ENCODE peak calls at places on chromosomes 5 and 9, in four cellular contexts. H is A549, B is natural killer cell, U is lower lobe of right lung. Q is an unnamed sample.

GRCh38 chr9:132712753-132713152 is 42.5 kb downstream of the GTF3C4 start:
- ATAC-seq in H (no peak), B (no peak), U (no peak), Q (no peak)

GRCh38 chr5:86807046-86807712 is 189.4 kb downstream of the COX7C start:
- ATAC-seq in B (no peak), H (no peak), U (no peak), Q (no peak)

GRCh38 chr9:113310538-113310937 is 7.4 kb upstream of the RNF183 start:
- ATAC-seq in H (no peak), U (no peak), B (no peak), Q (no peak)

GRCh38 chr5:149152317-149152746 is 11.0 kb downstream of the ABLIM3 start:
- ATAC-seq in U (peak; percentile 51), B (no peak), H (no peak), Q (no peak)

GRCh38 chr9:125151730-125152129 is 8.4 kb upstream of the SCAI start:
- ATAC-seq in U (no peak), H (no peak), B (no peak), Q (no peak)

GRCh38 chr5:153618857-153619256 is 128.4 kb downstream of the GRIA1 start:
- ATAC-seq in B (no peak), U (no peak), H (no peak), Q (no peak)

GRCh38 chr5:100424787-100425186 is 110.4 kb upstream of the FAM174A start:
- ATAC-seq in H (no peak), B (no peak), U (no peak), Q (no peak)

GRCh38 chr9:136563646-136564321 is 17.9 kb upstream of the NOTCH1 start:
- ATAC-seq in B (peak; percentile 33), U (no peak), H (no peak), Q (no peak)

GRCh38 chr9:120692901-120693573 is 21.2 kb downstream of the MEGF9 start:
- ATAC-seq in B (peak; percentile 70), H (no peak), U (peak; percentile 78), Q (peak; percentile 53)

GRCh38 chr5:32916648-32917047 is 205.5 kb downstream of the NPR3 start:
- ATAC-seq in B (no peak), U (peak; percentile 51), H (peak; percentile 78), Q (no peak)

GRCh38 chr5:159456722-159457462 is 126.6 kb upstream of the IL12B start:
- ATAC-seq in U (peak; percentile 26), H (peak; percentile 63), B (no peak), Q (no peak)

GRCh38 chr5:173858675-173859121 is 29.5 kb upstream of the CPEB4 start:
- ATAC-seq in B (no peak), H (no peak), U (no peak), Q (no peak)

GRCh38 chr9:219670-220365 is 5.2 kb downstream of the DOCK8 start:
- ATAC-seq in H (no peak), U (no peak), B (no peak), Q (no peak)

GRCh38 chr9:37921546-37922300 is 17.8 kb upstream of the SLC25A51 start:
- ATAC-seq in U (peak; percentile 48), B (no peak), H (no peak), Q (no peak)
- TF ChIP-seq CTCF in U (peak; percentile 14), B (no peak), H (no peak), Q (no peak)

GRCh38 chr5:102910240-102911226 is 155.4 kb downstream of the PAM start:
- ATAC-seq in H (peak; percentile 66), U (peak; percentile 52), B (no peak), Q (no peak)
- TF ChIP-seq CTCF in H (no peak), U (no peak), B (no peak), Q (no peak)

GRCh38 chr5:168066536-168067208 is 224.8 kb upstream of the WWC1 start:
- ATAC-seq in B (no peak), U (no peak), H (no peak), Q (no peak)
- TF ChIP-seq CTCF in B (no peak), U (no peak), H (no peak), Q (no peak)

DNA sequence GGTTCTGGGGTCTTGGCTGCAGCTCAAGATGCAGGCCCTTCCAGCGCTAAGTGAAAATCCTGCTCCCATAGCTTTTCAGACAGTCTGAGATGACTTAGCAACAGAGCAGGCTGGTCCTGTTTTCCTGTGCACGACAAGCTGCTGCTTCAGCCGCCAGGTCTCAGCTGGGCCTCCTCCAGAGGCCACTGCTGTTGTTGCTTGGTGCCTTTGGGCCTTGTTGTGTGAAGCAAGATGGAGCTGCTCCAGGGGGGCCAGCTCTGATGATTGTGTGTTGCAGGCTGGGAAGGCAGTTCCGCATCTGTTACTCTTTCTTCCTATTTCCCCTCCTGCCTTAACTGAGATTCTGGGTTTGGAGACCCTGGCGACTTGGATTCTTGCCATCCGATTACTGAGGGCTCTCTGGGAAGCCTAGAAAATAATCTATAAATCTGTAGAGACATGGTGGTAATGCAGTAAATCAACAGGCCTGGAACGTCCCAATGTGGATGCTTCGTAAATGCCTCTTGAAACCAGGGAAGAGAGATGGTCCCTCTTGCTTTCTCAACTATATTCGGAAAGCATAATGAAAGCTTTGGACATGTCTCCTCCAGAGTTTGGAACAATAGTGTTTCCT is 3.2 kb downstream of the MAP1B start:
- ATAC-seq in U (no peak), H (no peak), B (no peak), Q (no peak)
- TF ChIP-seq CTCF in U (no peak), H (no peak), B (no peak), Q (no peak)

GRCh38 chr5:132678735-132679134 is 4.9 kb downstream of the IL4 start:
- ATAC-seq in H (no peak), U (no peak), B (no peak), Q (no peak)

GRCh38 chr5:132680780-132681475 is 7.1 kb downstream of the IL4 start:
- ATAC-seq in H (no peak), B (no peak), U (no peak), Q (no peak)

GRCh38 chr5:132681476-132681831 is 7.7 kb downstream of the IL4 start:
- ATAC-seq in H (no peak), B (no peak), U (no peak), Q (no peak)

GRCh38 chr5:132679166-132679565 is 5.4 kb downstream of the IL4 start:
- ATAC-seq in U (no peak), B (no peak), H (no peak), Q (no peak)

DNA sequence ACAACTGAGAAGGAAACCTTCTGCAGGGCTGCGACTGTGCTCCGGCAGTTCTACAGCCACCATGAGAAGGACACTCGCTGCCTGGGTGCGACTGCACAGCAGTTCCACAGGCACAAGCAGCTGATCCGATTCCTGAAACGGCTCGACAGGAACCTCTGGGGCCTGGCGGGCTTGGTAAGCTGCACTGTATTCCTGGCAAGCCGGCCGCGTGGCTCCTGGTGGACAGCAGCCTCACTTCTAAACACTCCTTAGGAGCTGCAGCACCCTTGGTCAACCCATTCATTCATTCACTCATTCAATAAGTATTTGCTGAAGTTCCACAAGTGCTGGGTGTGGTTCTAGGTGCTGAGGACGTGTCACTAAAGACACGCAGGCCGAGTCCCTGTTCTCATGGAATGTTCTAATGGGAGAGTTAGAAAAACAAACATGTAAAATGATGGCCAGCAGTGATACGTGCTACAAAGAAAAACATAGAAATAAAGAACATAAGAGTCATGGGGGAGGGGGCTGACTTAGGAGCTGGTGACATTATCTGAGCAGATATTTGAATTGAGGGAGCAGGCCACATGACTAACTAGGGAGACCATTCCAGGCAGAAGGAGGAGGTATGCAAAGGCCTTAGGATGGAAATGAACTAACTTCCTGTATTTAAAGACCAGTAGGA is 6.1 kb downstream of the IL4 start:
- ATAC-seq in B (no peak), U (peak; percentile 29), H (no peak), Q (no peak)
- TF ChIP-seq CTCF in B (no peak), U (no peak), H (no peak), Q (no peak)

GRCh38 chr9:84970432-84970831 is 300.9 kb downstream of the NTRK2 start:
- ATAC-seq in B (no peak), U (no peak), H (peak; percentile 97), Q (no peak)

GRCh38 chr9:84969736-84970135 is 300.2 kb downstream of the NTRK2 start:
- ATAC-seq in B (no peak), U (no peak), H (no peak), Q (no peak)

GRCh38 chr9:84969084-84969483 is 299.6 kb downstream of the NTRK2 start:
- ATAC-seq in H (peak; percentile 36), U (no peak), B (no peak), Q (no peak)

DNA sequence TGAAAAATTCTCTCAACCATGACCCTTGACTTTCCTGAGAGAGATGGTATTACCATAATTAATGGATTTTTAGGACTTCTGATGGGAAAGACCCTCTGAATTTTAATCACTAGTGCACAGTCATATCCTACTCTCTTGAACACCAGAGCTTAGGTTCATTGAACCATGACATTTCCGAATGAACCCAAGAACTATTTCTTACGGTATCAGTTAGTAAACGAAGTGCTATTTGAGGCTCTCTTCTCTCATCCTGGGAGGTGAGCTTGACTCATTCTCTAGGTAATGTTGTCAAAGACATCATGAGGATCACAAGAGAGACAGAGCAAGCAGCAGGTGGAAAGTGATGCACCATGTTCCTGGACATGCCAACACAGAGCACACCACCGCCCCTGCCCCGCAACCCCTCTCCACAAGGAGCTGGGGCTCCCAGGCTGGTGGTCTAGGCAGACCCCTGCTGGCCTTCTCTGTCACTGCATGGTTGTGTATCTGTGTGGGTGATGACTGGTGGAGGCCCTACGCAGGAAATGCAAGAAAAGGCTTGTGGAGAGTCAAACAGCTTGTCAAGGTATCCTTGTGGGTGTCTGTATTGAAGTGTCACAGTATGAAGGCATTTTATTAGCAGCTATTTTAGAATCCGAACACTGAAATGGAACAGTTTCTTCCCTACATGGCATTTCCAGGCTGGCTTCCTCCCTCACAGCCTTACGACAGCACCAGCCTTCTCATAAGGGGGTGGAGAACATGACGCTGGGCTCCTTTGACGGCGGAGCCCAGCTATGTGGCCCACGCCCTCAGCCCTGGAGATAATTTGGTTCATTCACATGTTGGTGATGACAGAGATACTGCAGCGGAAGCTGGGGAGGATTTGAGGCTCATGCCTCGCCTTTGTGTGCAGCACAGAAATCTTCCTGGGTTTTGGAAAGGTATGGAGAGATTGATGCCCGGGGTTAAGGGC is 297.6 kb downstream of the NTRK2 start:
- ATAC-seq in U (no peak), H (no peak), B (no peak), Q (no peak)
- TF ChIP-seq CTCF in U (no peak), H (no peak), B (no peak), Q (no peak)

GRCh38 chr9:131275332-131276106 is 791 bp downstream of the FAM78A start:
- ATAC-seq in U (peak; percentile 38), B (peak; percentile 40), H (peak; percentile 20), Q (no peak)
- TF ChIP-seq CTCF in U (peak; percentile 40), B (no peak), H (no peak), Q (no peak)

GRCh38 chr5:43313035-43313853 is at the start of gene HMGCS1:
- ATAC-seq in U (peak; percentile 97), H (peak; percentile 95), B (peak; percentile 95), Q (peak; percentile 98)
- TF ChIP-seq CTCF in U (no peak), H (no peak), B (no peak), Q (no peak)

GRCh38 chr5:81345411-81346003 is 44.1 kb downstream of the ZCCHC9 start:
- ATAC-seq in U (no peak), B (no peak), H (no peak), Q (no peak)
- TF ChIP-seq CTCF in U (no peak), B (no peak), H (no peak), Q (no peak)

GRCh38 chr9:116000748-116001329 is 152.8 kb upstream of the PAPPA start:
- ATAC-seq in U (peak; percentile 64), H (no peak), B (no peak), Q (peak; percentile 28)
- TF ChIP-seq CTCF in U (peak; percentile 45), H (peak; percentile 35), B (no peak), Q (no peak)

Q was measured in gastroesophageal sphincter.